ENCODE peak calls at places on chromosomes 4 and X, in six cellular contexts. M, W, S, Z, G and X are unnamed samples.

GRCh38 chr4:38328963-38329729 is 334.9 kb upstream of the KLF3 start:
- DNase-seq in M (no peak), W (no peak), S (no peak), Z (peak; percentile 51), G (no peak), X (no peak)

GRCh38 chr4:110854021-110854678 is 231.3 kb upstream of the PITX2 start:
- DNase-seq in M (no peak), W (no peak), S (no peak), Z (no peak), G (peak; percentile 96), X (no peak)

GRCh38 chr4:121728798-121729226 is 32.0 kb upstream of the ANXA5 start:
- DNase-seq in M (no peak), W (no peak), S (no peak), Z (no peak), G (peak; percentile 97), X (no peak)

GRCh38 chr4:182724414-182724813 is 192.8 kb downstream of the DCTD start:
- DNase-seq in M (no peak), W (no peak), S (no peak), Z (no peak), G (peak; percentile 51), X (no peak)

GRCh38 chrX:16466640-16467432 is 183.1 kb upstream of the S100G start:
- DNase-seq in M (peak; percentile 28), W (no peak), S (no peak), Z (no peak), G (peak; percentile 32), X (no peak)

GRCh38 chr4:83364312-83364711 is 29.7 kb upstream of the HPSE start:
- DNase-seq in M (no peak), W (no peak), S (no peak), Z (no peak), G (no peak), X (no peak)

GRCh38 chrX:3743821-3744439 is 30.5 kb upstream of the PRKX start:
- DNase-seq in M (no peak), W (no peak), S (peak; percentile 28), Z (peak; percentile 61), G (no peak), X (no peak)

GRCh38 chrX:117854806-117855205 is 261.8 kb downstream of the KLHL13 start:
- DNase-seq in M (no peak), W (no peak), S (no peak), Z (no peak), G (no peak), X (no peak)

GRCh38 chrX:2677764-2678163 is 13.3 kb upstream of the CD99 start:
- DNase-seq in M (peak; percentile 80), W (peak; percentile 72), S (no peak), Z (no peak), G (peak; percentile 99), X (peak; percentile 87)

GRCh38 chr4:58760737-58761136 is 1650.6 kb upstream of the IGFBP7 start:
- DNase-seq in M (no peak), W (no peak), S (no peak), Z (no peak), G (no peak), X (no peak)

GRCh38 chrX:153651540-153652079 is 4.6 kb downstream of the DUSP9 start:
- DNase-seq in M (no peak), W (no peak), S (no peak), Z (no peak), G (no peak), X (no peak)

GRCh38 chr4:145482209-145483021 is 762 bp downstream of the SMAD1 start:
- DNase-seq in M (peak; percentile 74), W (peak; percentile 52), S (peak; percentile 63), Z (no peak), G (peak; percentile 67), X (peak; percentile 75)

GRCh38 chr4:68872442-68873217 is 56.8 kb downstream of the UGT2B10 start:
- DNase-seq in M (peak; percentile 19), W (no peak), S (no peak), Z (no peak), G (no peak), X (no peak)

GRCh38 chrX:130055103-130055502 is 55.2 kb downstream of the ELF4 start:
- DNase-seq in M (no peak), W (no peak), S (no peak), Z (no peak), G (peak; percentile 67), X (no peak)

GRCh38 chrX:16836371-16836770 is 33.8 kb downstream of the RBBP7 start:
- DNase-seq in M (peak; percentile 60), W (no peak), S (no peak), Z (no peak), G (peak; percentile 18), X (no peak)

GRCh38 chr4:80335226-80335553 is 340 bp upstream of the CFAP299 start:
- DNase-seq in M (no peak), W (no peak), S (no peak), Z (no peak), G (no peak), X (no peak)

GRCh38 chrX:63439580-63439979 is 88.4 kb upstream of the SPIN4 start:
- DNase-seq in M (no peak), W (no peak), S (no peak), Z (no peak), G (no peak), X (no peak)

GRCh38 chr4:4533461-4534169 is 8.2 kb downstream of the STX18 start:
- DNase-seq in M (no peak), W (no peak), S (no peak), Z (no peak), G (no peak), X (no peak)

GRCh38 chr4:30718889-30719252 is 1.3 kb upstream of the PCDH7 start:
- DNase-seq in M (peak; percentile 39), W (no peak), S (no peak), Z (no peak), G (no peak), X (no peak)

GRCh38 chr4:105715692-105716278 is 7.2 kb downstream of the GSTCD start:
- DNase-seq in M (peak; percentile 54), W (no peak), S (no peak), Z (peak; percentile 25), G (peak; percentile 40), X (no peak)

GRCh38 chr4:113057891-113058290 is 8.4 kb downstream of the ANK2 start:
- DNase-seq in M (no peak), W (no peak), S (no peak), Z (no peak), G (peak; percentile 16), X (no peak)

GRCh38 chr4:181166742-181167399 is 1076.3 kb upstream of the TENM3 start:
- DNase-seq in M (no peak), W (no peak), S (no peak), Z (no peak), G (no peak), X (no peak)

GRCh38 chrX:129932792-129933321 is 26.9 kb downstream of the UTP14A start:
- DNase-seq in M (peak; percentile 22), W (no peak), S (no peak), Z (no peak), G (no peak), X (peak; percentile 48)

GRCh38 chr4:37999000-37999745 is 39.0 kb downstream of the PTTG2 start:
- DNase-seq in M (peak; percentile 25), W (no peak), S (no peak), Z (peak; percentile 43), G (no peak), X (no peak)

GRCh38 chr4:6230502-6230785 is 30.1 kb upstream of the JAKMIP1 start:
- DNase-seq in M (no peak), W (no peak), S (no peak), Z (no peak), G (no peak), X (no peak)

GRCh38 chr4:8472166-8472688 is 31.6 kb downstream of the TRMT44 start:
- DNase-seq in M (no peak), W (no peak), S (no peak), Z (no peak), G (no peak), X (no peak)

GRCh38 chr4:151690164-151690856 is 70.5 kb downstream of the GATB start:
- DNase-seq in M (peak; percentile 32), W (no peak), S (no peak), Z (no peak), G (peak; percentile 77), X (no peak)

GRCh38 chr4:152229782-152230289 is 306.1 kb downstream of the FBXW7 start:
- DNase-seq in M (no peak), W (no peak), S (no peak), Z (no peak), G (no peak), X (no peak)

GRCh38 chr4:145907363-145907762 is 31.3 kb downstream of the ZNF827 start:
- DNase-seq in M (no peak), W (no peak), S (no peak), Z (no peak), G (peak; percentile 25), X (no peak)

GRCh38 chrX:23493941-23494374 is 159.3 kb downstream of the PTCHD1 start:
- DNase-seq in M (no peak), W (no peak), S (no peak), Z (no peak), G (no peak), X (peak; percentile 44)

GRCh38 chrX:667360-667759 is 36.8 kb downstream of the SHOX start:
- DNase-seq in M (no peak), W (no peak), S (no peak), Z (no peak), G (peak; percentile 60), X (no peak)

GRCh38 chrX:102154900-102155805 is 624 bp downstream of the BEX5 start:
- DNase-seq in M (no peak), W (peak; percentile 28), S (no peak), Z (peak; percentile 31), G (no peak), X (peak; percentile 5)